ENCODE peak calls at places on chromosomes 1 and 21, in six cellular contexts. One of them, this sample, is unnamed.
A peak's percentile ranks its signal among the peaks of the same experiment; 100 is the strongest.

GRCh38 chr1:6218380-6218779 is 12.5 kb downstream of the RNF207 start:
- DNase-seq in left ventricle myocardium inferior: no peak
- DNase-seq in GM12891: no peak
- DNase-seq in kidney: peak; percentile 43
- DNase-seq in C1 segment of cervical spinal cord: no peak
- DNase-seq in cortex of kidney: no peak
- DNase-seq in this sample: no peak

GRCh38 chr1:161506336-161507223 is 1.3 kb downstream of the FCGR2A start:
- DNase-seq in left ventricle myocardium inferior: peak; percentile 25
- DNase-seq in GM12891: no peak
- DNase-seq in kidney: no peak
- DNase-seq in C1 segment of cervical spinal cord: no peak
- DNase-seq in cortex of kidney: no peak
- DNase-seq in this sample: no peak

GRCh38 chr1:60430375-60430774 is 356.8 kb upstream of the C1orf87 start:
- DNase-seq in left ventricle myocardium inferior: no peak
- DNase-seq in GM12891: no peak
- DNase-seq in kidney: no peak
- DNase-seq in C1 segment of cervical spinal cord: no peak
- DNase-seq in cortex of kidney: no peak
- DNase-seq in this sample: no peak

GRCh38 chr21:37373539-37373938 is 7.0 kb downstream of the DYRK1A start:
- DNase-seq in left ventricle myocardium inferior: no peak
- DNase-seq in GM12891: no peak
- DNase-seq in kidney: no peak
- DNase-seq in C1 segment of cervical spinal cord: no peak
- DNase-seq in cortex of kidney: no peak
- DNase-seq in this sample: no peak

GRCh38 chr1:61481313-61481712 is 243.6 kb downstream of the TM2D1 start:
- DNase-seq in left ventricle myocardium inferior: no peak
- DNase-seq in GM12891: no peak
- DNase-seq in kidney: no peak
- DNase-seq in C1 segment of cervical spinal cord: no peak
- DNase-seq in cortex of kidney: no peak
- DNase-seq in this sample: no peak

GRCh38 chr1:232029297-232029696 is 402.7 kb downstream of the DISC1 start:
- DNase-seq in left ventricle myocardium inferior: no peak
- DNase-seq in GM12891: no peak
- DNase-seq in kidney: no peak
- DNase-seq in C1 segment of cervical spinal cord: no peak
- DNase-seq in cortex of kidney: no peak
- DNase-seq in this sample: no peak

GRCh38 chr21:16185766-16186165 is 456.0 kb downstream of the USP25 start:
- DNase-seq in left ventricle myocardium inferior: no peak
- DNase-seq in GM12891: no peak
- DNase-seq in kidney: no peak
- DNase-seq in C1 segment of cervical spinal cord: no peak
- DNase-seq in cortex of kidney: no peak
- DNase-seq in this sample: no peak

GRCh38 chr1:15523922-15524282 is at the start of gene CASP9:
- DNase-seq in left ventricle myocardium inferior: no peak
- DNase-seq in GM12891: no peak
- DNase-seq in kidney: no peak
- DNase-seq in C1 segment of cervical spinal cord: no peak
- DNase-seq in cortex of kidney: no peak
- DNase-seq in this sample: no peak

GRCh38 chr1:197776348-197777082 is 1.2 kb upstream of the DENND1B start:
- DNase-seq in left ventricle myocardium inferior: no peak
- DNase-seq in GM12891: no peak
- DNase-seq in kidney: no peak
- DNase-seq in C1 segment of cervical spinal cord: no peak
- DNase-seq in cortex of kidney: no peak
- DNase-seq in this sample: peak; percentile 1

GRCh38 chr1:8822383-8823294 is 5.2 kb upstream of the RERE start:
- DNase-seq in left ventricle myocardium inferior: no peak
- DNase-seq in GM12891: no peak
- DNase-seq in kidney: no peak
- DNase-seq in C1 segment of cervical spinal cord: no peak
- DNase-seq in cortex of kidney: no peak
- DNase-seq in this sample: no peak

GRCh38 chr1:28296401-28297220 is 32.2 kb upstream of the MED18 start:
- DNase-seq in left ventricle myocardium inferior: no peak
- DNase-seq in GM12891: no peak
- DNase-seq in kidney: peak; percentile 56
- DNase-seq in C1 segment of cervical spinal cord: no peak
- DNase-seq in cortex of kidney: no peak
- DNase-seq in this sample: no peak

GRCh38 chr21:15281714-15282113 is 216.9 kb upstream of the NRIP1 start:
- DNase-seq in left ventricle myocardium inferior: no peak
- DNase-seq in GM12891: no peak
- DNase-seq in kidney: no peak
- DNase-seq in C1 segment of cervical spinal cord: no peak
- DNase-seq in cortex of kidney: no peak
- DNase-seq in this sample: no peak

GRCh38 chr1:226601456-226601855 is 52.9 kb downstream of the STUM start:
- DNase-seq in left ventricle myocardium inferior: no peak
- DNase-seq in GM12891: no peak
- DNase-seq in kidney: peak; percentile 44
- DNase-seq in C1 segment of cervical spinal cord: no peak
- DNase-seq in cortex of kidney: no peak
- DNase-seq in this sample: no peak

GRCh38 chr1:17097125-17097524 is 22.1 kb downstream of the PADI2 start:
- DNase-seq in left ventricle myocardium inferior: no peak
- DNase-seq in GM12891: no peak
- DNase-seq in kidney: no peak
- DNase-seq in C1 segment of cervical spinal cord: no peak
- DNase-seq in cortex of kidney: no peak
- DNase-seq in this sample: no peak

GRCh38 chr21:34180826-34181359 is 107.5 kb downstream of the MRPS6 start:
- DNase-seq in left ventricle myocardium inferior: no peak
- DNase-seq in GM12891: no peak
- DNase-seq in kidney: no peak
- DNase-seq in C1 segment of cervical spinal cord: peak; percentile 9
- DNase-seq in cortex of kidney: no peak
- DNase-seq in this sample: no peak

GRCh38 chr1:53556657-53557227 is 97.5 kb downstream of the DMRTB1 start:
- DNase-seq in left ventricle myocardium inferior: no peak
- DNase-seq in GM12891: no peak
- DNase-seq in kidney: peak; percentile 20
- DNase-seq in C1 segment of cervical spinal cord: no peak
- DNase-seq in cortex of kidney: no peak
- DNase-seq in this sample: no peak

GRCh38 chr1:228210076-228210651 is 2.3 kb downstream of the OBSCN start:
- DNase-seq in left ventricle myocardium inferior: peak; percentile 60
- DNase-seq in GM12891: no peak
- DNase-seq in kidney: no peak
- DNase-seq in C1 segment of cervical spinal cord: no peak
- DNase-seq in cortex of kidney: no peak
- DNase-seq in this sample: no peak

GRCh38 chr1:234244482-234244881 is 128.8 kb upstream of the COA6 start:
- DNase-seq in left ventricle myocardium inferior: no peak
- DNase-seq in GM12891: no peak
- DNase-seq in kidney: no peak
- DNase-seq in C1 segment of cervical spinal cord: no peak
- DNase-seq in cortex of kidney: no peak
- DNase-seq in this sample: no peak

GRCh38 chr1:4023678-4024077 is 123.6 kb upstream of the C1orf174 start:
- DNase-seq in left ventricle myocardium inferior: no peak
- DNase-seq in GM12891: no peak
- DNase-seq in kidney: no peak
- DNase-seq in C1 segment of cervical spinal cord: no peak
- DNase-seq in cortex of kidney: no peak
- DNase-seq in this sample: no peak

GRCh38 chr1:160665330-160666078 is 18.7 kb upstream of the SLAMF1 start:
- DNase-seq in left ventricle myocardium inferior: peak; percentile 62
- DNase-seq in GM12891: no peak
- DNase-seq in kidney: peak; percentile 80
- DNase-seq in C1 segment of cervical spinal cord: no peak
- DNase-seq in cortex of kidney: no peak
- DNase-seq in this sample: no peak

GRCh38 chr1:41366428-41367101 is 5.3 kb downstream of the FOXO6 start:
- DNase-seq in left ventricle myocardium inferior: no peak
- DNase-seq in GM12891: no peak
- DNase-seq in kidney: no peak
- DNase-seq in C1 segment of cervical spinal cord: no peak
- DNase-seq in cortex of kidney: no peak
- DNase-seq in this sample: peak; percentile 24

GRCh38 chr1:221268295-221268694 is 389.1 kb downstream of the HLX start:
- DNase-seq in left ventricle myocardium inferior: no peak
- DNase-seq in GM12891: no peak
- DNase-seq in kidney: no peak
- DNase-seq in C1 segment of cervical spinal cord: no peak
- DNase-seq in cortex of kidney: no peak
- DNase-seq in this sample: no peak

GRCh38 chr21:32256873-32257620 is 21.8 kb downstream of the MIS18A start:
- DNase-seq in left ventricle myocardium inferior: peak; percentile 54
- DNase-seq in GM12891: no peak
- DNase-seq in kidney: peak; percentile 92
- DNase-seq in C1 segment of cervical spinal cord: peak; percentile 36
- DNase-seq in cortex of kidney: no peak
- DNase-seq in this sample: no peak

GRCh38 chr1:37728416-37728815 is 36.1 kb downstream of the CDCA8 start:
- DNase-seq in left ventricle myocardium inferior: no peak
- DNase-seq in GM12891: no peak
- DNase-seq in kidney: no peak
- DNase-seq in C1 segment of cervical spinal cord: no peak
- DNase-seq in cortex of kidney: no peak
- DNase-seq in this sample: no peak

GRCh38 chr1:75589637-75590036 is 21.3 kb downstream of the SLC44A5 start:
- DNase-seq in left ventricle myocardium inferior: no peak
- DNase-seq in GM12891: no peak
- DNase-seq in kidney: no peak
- DNase-seq in C1 segment of cervical spinal cord: no peak
- DNase-seq in cortex of kidney: no peak
- DNase-seq in this sample: no peak

GRCh38 chr1:29550119-29550841 is 314.0 kb downstream of the PTPRU start:
- DNase-seq in left ventricle myocardium inferior: no peak
- DNase-seq in GM12891: no peak
- DNase-seq in kidney: peak; percentile 79
- DNase-seq in C1 segment of cervical spinal cord: no peak
- DNase-seq in cortex of kidney: no peak
- DNase-seq in this sample: no peak

GRCh38 chr1:244210884-244211558 is 159.9 kb downstream of the ZBTB18 start:
- DNase-seq in left ventricle myocardium inferior: no peak
- DNase-seq in GM12891: no peak
- DNase-seq in kidney: no peak
- DNase-seq in C1 segment of cervical spinal cord: no peak
- DNase-seq in cortex of kidney: no peak
- DNase-seq in this sample: no peak